ENCODE peak calls at places on chromosomes 5 and 9, in five cellular contexts. A is H9, L is mesenchymal stem cell, H is H1, P is trophoblast cell. M is an unnamed sample.

GRCh38 chr9:33506626-33507370 is 17.3 kb upstream of the ANKRD18B start:
- DNase-seq in L (peak; percentile 93), H (no peak), A (no peak), P (peak; percentile 39), M (no peak)

GRCh38 chr5:144292029-144292428 is 121.4 kb downstream of the KCTD16 start:
- DNase-seq in P (no peak), L (no peak), H (no peak), A (no peak), M (no peak)

GRCh38 chr5:103014983-103015382 is 105.0 kb downstream of the GIN1 start:
- DNase-seq in P (no peak), H (no peak), A (no peak), L (peak; percentile 69), M (no peak)

GRCh38 chr9:87850405-87850804 is 32.3 kb upstream of the SPATA31E1 start:
- DNase-seq in L (peak; percentile 22), H (no peak), P (peak; percentile 19), A (no peak), M (no peak)

GRCh38 chr5:175742290-175742994 is 84.6 kb downstream of the HRH2 start:
- DNase-seq in H (no peak), A (no peak), L (no peak), P (no peak), M (no peak)

GRCh38 chr5:181265092-181265671 is 4.2 kb upstream of the TRIM52 start:
- DNase-seq in P (no peak), A (no peak), L (no peak), H (no peak), M (no peak)

GRCh38 chr9:29211003-29211584 is 1637.8 kb upstream of the C9orf72 start:
- DNase-seq in A (no peak), L (no peak), P (no peak), H (no peak), M (no peak)

GRCh38 chr5:133230823-133231578 is 179.2 kb downstream of the HSPA4 start:
- DNase-seq in A (no peak), P (no peak), L (no peak), H (no peak), M (no peak)

GRCh38 chr5:37774912-37775483 is 64.8 kb downstream of the GDNF start:
- DNase-seq in L (peak; percentile 33), A (no peak), P (peak; percentile 86), H (no peak), M (no peak)

GRCh38 chr9:26527931-26528330 is 364.7 kb downstream of the CAAP1 start:
- DNase-seq in A (no peak), P (no peak), L (no peak), H (no peak), M (no peak)

GRCh38 chr9:83582026-83582425 is 40.9 kb upstream of the IDNK start:
- DNase-seq in H (no peak), P (peak; percentile 16), A (no peak), L (no peak), M (no peak)

GRCh38 chr5:107696071-107696470 is 25.3 kb upstream of the EFNA5 start:
- DNase-seq in P (no peak), A (peak; percentile 70), H (peak; percentile 29), L (no peak), M (peak; percentile 35)

GRCh38 chr9:130414081-130414731 is 30.6 kb upstream of the ASS1 start:
- DNase-seq in P (peak; percentile 35), A (no peak), L (no peak), H (no peak), M (no peak)

GRCh38 chr5:53463909-53464621 is 16.4 kb upstream of the FST start:
- DNase-seq in P (no peak), H (no peak), L (no peak), A (no peak), M (no peak)

GRCh38 chr5:120096413-120096812 is 367.7 kb upstream of the PRR16 start:
- DNase-seq in P (no peak), A (no peak), L (peak; percentile 48), H (no peak), M (no peak)

GRCh38 chr5:78669331-78669730 is 20.8 kb upstream of the LHFPL2 start:
- DNase-seq in P (no peak), A (no peak), H (no peak), L (no peak), M (no peak)

GRCh38 chr5:88838500-88838899 is 44.5 kb downstream of the MEF2C start:
- DNase-seq in L (no peak), H (no peak), P (no peak), A (no peak), M (no peak)

GRCh38 chr5:88841212-88841611 is 41.8 kb downstream of the MEF2C start:
- DNase-seq in A (no peak), H (no peak), P (no peak), L (no peak), M (no peak)

GRCh38 chr5:88840497-88840896 is 42.5 kb downstream of the MEF2C start:
- DNase-seq in A (no peak), P (no peak), H (no peak), L (no peak), M (no peak)

GRCh38 chr5:88837817-88838216 is 45.2 kb downstream of the MEF2C start:
- DNase-seq in P (no peak), L (no peak), H (no peak), A (no peak), M (no peak)

GRCh38 chr5:88839238-88839637 is 43.7 kb downstream of the MEF2C start:
- DNase-seq in H (no peak), A (no peak), P (no peak), L (no peak), M (no peak)
- H2BK120ac ChIP-seq in H (no peak overlapping the region), A (no peak overlapping the region), P (no peak overlapping the region), L (no peak overlapping the region), M (no peak overlapping the region)

DNA sequence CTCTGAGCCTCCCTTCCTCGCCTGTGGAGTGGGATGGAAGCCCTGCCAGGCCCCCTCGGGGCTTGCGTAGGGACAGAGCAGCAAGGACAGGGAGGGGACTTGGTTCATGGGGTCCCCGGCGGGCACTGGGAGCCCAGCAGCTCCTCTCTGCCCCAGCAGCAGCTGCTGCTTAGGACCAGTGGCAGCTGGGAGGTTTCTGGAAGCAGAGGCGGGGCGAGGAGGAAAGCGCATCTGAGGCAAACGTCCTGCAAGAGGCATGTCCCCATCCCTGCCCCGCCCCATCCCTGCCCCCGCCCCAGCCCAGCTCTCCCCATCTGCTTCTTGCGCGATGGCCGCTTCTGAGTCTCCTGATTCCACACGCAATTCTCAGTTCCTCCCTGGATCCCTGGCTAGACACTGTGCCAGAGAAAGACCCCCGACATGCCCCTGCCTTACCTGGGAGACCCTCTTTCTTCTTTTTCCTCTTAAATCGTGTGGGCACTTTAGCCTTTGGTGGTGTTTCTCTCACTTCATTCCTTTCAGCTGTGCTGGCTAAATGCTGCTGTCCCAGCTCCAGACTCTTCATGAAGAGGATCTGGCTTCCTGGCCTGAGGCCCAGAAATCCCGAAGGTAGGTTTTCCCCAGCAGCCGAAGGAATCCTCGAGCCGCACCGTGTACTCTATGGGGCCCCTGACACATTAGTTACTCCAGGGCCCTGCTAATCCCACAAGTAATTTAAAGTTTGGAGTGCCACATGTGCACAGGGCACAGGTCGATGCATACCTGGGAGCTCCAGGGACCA is 4.4 kb upstream of the OR2S2 start:
- DNase-seq in L (peak; percentile 36), A (peak; percentile 90), H (no peak), P (peak; percentile 77), M (no peak)
- H2AFZ ChIP-seq in L (no peak overlapping the region), A (peak overlapping the region; percentile 52), H (peak overlapping the region; percentile 99), P (no peak overlapping the region), M (peak overlapping the region; percentile 77)

DNA sequence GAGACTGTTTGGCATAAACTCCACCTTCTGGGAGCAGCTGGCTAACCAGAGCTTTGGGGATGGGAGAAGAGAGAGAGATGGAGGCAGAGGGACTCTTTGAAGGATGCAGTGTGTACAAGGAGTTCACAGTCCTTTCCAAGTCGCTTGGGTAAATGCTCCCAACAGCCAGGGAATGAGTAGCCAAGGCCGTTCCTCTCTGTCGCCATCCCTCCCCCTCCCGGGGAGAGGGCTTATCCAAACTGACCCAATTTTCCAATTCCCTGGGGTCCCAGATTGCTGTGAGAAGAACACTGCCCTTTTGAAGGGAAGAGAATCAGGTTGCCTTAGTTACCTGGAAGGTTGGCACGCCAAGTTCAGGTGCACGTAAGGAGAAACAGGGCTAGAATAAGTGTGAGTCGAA is 7.9 kb downstream of the WWC1 start:
- DNase-seq in P (no peak), L (no peak), A (no peak), H (no peak), M (no peak)
- H2BK12ac ChIP-seq in P (no peak overlapping the region), L (no peak overlapping the region), A (no peak overlapping the region), H (peak overlapping the region; percentile 81), M (peak overlapping the region; percentile 41)

DNA sequence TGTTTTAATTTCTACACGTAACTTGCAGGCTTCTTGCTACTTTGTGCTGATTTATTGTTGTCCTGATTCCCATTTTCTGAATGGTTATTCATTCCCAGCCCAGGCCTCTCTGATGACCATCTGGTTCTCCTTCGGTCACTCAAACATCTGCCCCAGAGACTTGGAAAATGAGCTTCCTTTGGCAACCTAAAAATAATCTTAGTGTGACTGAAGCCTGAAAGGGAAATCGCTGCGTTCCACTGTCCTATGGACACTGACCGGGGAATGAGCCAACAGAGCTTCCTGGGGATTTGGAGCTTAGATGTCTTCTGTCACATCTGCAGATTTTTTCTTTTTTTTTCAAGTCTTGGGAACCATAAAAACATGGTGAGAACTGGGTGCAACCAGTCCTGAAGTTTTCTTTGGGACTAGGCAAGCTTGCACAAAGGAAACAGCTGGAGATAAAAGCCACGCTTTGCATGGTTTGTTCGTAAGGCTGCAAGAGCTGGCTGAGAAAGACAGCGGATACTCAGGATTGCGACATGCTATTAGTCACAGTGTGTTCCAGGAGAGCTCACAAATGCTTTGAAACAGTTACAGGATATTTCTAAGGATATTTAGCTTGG is 146.3 kb downstream of the GOLPH3 start:
- DNase-seq in A (peak; percentile 36), P (peak; percentile 91), L (peak; percentile 99), H (no peak), M (peak; percentile 30)
- H2BK120ac ChIP-seq in A (no peak overlapping the region), P (no peak overlapping the region), L (no peak overlapping the region), H (no peak overlapping the region), M (no peak overlapping the region)

GRCh38 chr9:613771-614347 is 227.6 kb upstream of the DMRT1 start:
- DNase-seq in L (peak; percentile 89), A (peak; percentile 83), H (peak; percentile 66), P (peak; percentile 81), M (peak; percentile 68)

GRCh38 chr9:617441-618085 is 223.9 kb upstream of the DMRT1 start:
- DNase-seq in P (peak; percentile 65), L (no peak), A (peak; percentile 29), H (no peak), M (no peak)

GRCh38 chr9:614421-614820 is 227.1 kb upstream of the DMRT1 start:
- DNase-seq in P (no peak), A (no peak), L (no peak), H (no peak), M (no peak)

GRCh38 chr9:616694-617093 is 224.8 kb upstream of the DMRT1 start:
- DNase-seq in A (no peak), L (no peak), P (no peak), H (no peak), M (no peak)

DNA sequence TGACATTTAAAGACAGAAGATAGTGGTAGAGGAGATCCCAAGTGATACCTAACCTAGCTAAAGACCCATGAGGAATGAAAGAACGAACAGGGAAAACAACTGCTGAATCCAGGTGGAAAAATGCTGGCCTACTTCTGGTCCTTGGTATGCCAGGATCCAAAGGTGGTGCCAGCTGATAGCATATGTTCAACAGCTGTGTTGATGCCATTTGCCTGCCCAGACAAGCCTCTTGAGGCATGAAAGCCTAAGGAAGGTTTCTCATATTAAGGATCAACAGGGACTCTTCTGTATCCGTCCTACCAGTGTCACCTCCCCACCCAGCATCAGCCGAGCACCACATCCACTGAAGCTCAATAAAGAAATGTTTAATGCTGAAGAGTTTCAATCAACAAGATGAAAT is 225.7 kb upstream of the DMRT1 start:
- DNase-seq in H (no peak), A (no peak), L (no peak), P (no peak), M (no peak)
- H2AFZ ChIP-seq in H (no peak overlapping the region), A (no peak overlapping the region), L (no peak overlapping the region), P (peak overlapping the region; percentile 6), M (no peak overlapping the region)

M was measured in neuronal stem cell.